ENCODE peak calls at places on chromosomes 16 and 17, in nine cellular contexts. K, W, X, A, M, Y, J, B and R are unnamed samples.

GRCh38 chr16:72921620-72922019 is 126.3 kb downstream of the ZFHX3 start:
- DNase-seq in K (peak), W (peak), X (no peak), A (peak), M (peak), Y (no peak), J (peak), B (peak), R (peak)

GRCh38 chr16:17887963-17888362 is 417.2 kb upstream of the XYLT1 start:
- DNase-seq in K (no peak), W (no peak), X (no peak), A (no peak), M (no peak), Y (no peak), J (no peak), B (no peak), R (no peak)

GRCh38 chr16:48091077-48091476 is 64.7 kb downstream of the ABCC12 start:
- DNase-seq in K (no peak), W (no peak), X (no peak), A (no peak), M (no peak), Y (no peak), J (no peak), B (no peak), R (no peak)

GRCh38 chr17:35222452-35222851 is 20.4 kb upstream of the SLFN5 start:
- DNase-seq in K (no peak), W (no peak), X (no peak), A (no peak), M (no peak), Y (no peak), J (no peak), B (no peak), R (no peak)

GRCh38 chr16:67613808-67614207 is 31.1 kb upstream of the CARMIL2 start:
- DNase-seq in K (no peak), W (no peak), X (no peak), A (no peak), M (peak), Y (no peak), J (no peak), B (no peak), R (no peak)

GRCh38 chr16:81558444-81559175 is 114.0 kb downstream of the CMIP start:
- DNase-seq in K (no peak), W (no peak), X (no peak), A (no peak), M (peak), Y (no peak), J (no peak), B (peak), R (peak)

GRCh38 chr17:28497931-28498330 is 8.2 kb upstream of the FOXN1 start:
- DNase-seq in K (no peak), W (no peak), X (no peak), A (no peak), M (no peak), Y (no peak), J (no peak), B (no peak), R (no peak)

GRCh38 chr16:88368036-88368435 is 14.7 kb upstream of the ZNF469 start:
- DNase-seq in K (no peak), W (peak), X (no peak), A (no peak), M (no peak), Y (no peak), J (no peak), B (no peak), R (no peak)

GRCh38 chr16:65657051-65657450 is 535.2 kb upstream of the CDH11 start:
- DNase-seq in K (no peak), W (no peak), X (no peak), A (no peak), M (no peak), Y (no peak), J (no peak), B (no peak), R (no peak)

GRCh38 chr16:8717469-8717868 is 43.1 kb downstream of the ABAT start:
- DNase-seq in K (no peak), W (no peak), X (no peak), A (no peak), M (no peak), Y (no peak), J (no peak), B (no peak), R (no peak)

GRCh38 chr17:11986179-11986938 is 10.9 kb downstream of the ZNF18 start:
- DNase-seq in K (no peak), W (peak), X (no peak), A (no peak), M (no peak), Y (no peak), J (peak), B (no peak), R (peak)

GRCh38 chr16:70706948-70707465 is 21.2 kb upstream of the MTSS2 start:
- DNase-seq in K (no peak), W (no peak), X (peak), A (no peak), M (no peak), Y (no peak), J (peak), B (no peak), R (no peak)

GRCh38 chr16:66620419-66620775 is 15.9 kb downstream of the CMTM3 start:
- DNase-seq in K (no peak), W (no peak), X (no peak), A (no peak), M (no peak), Y (no peak), J (no peak), B (no peak), R (no peak)

GRCh38 chr16:56936950-56937349 is 5.0 kb downstream of the HERPUD1 start:
- DNase-seq in K (no peak), W (no peak), X (no peak), A (no peak), M (no peak), Y (no peak), J (no peak), B (no peak), R (no peak)

GRCh38 chr16:90046122-90046970 is 27.1 kb upstream of the DBNDD1 start:
- DNase-seq in K (no peak), W (no peak), X (no peak), A (peak), M (peak), Y (no peak), J (no peak), B (no peak), R (no peak)

GRCh38 chr17:5123343-5124124 is 7.7 kb downstream of the USP6 start:
- DNase-seq in K (no peak), W (no peak), X (no peak), A (peak), M (no peak), Y (no peak), J (no peak), B (no peak), R (no peak)

GRCh38 chr17:7281953-7282751 is 634 bp downstream of the SLC2A4 start:
- DNase-seq in K (no peak), W (peak), X (no peak), A (peak), M (no peak), Y (no peak), J (no peak), B (no peak), R (peak)

GRCh38 chr17:72240333-72240732 is 119.5 kb downstream of the SOX9 start:
- DNase-seq in K (no peak), W (no peak), X (no peak), A (no peak), M (no peak), Y (no peak), J (no peak), B (no peak), R (no peak)

GRCh38 chr17:73401911-73402310 is 90.1 kb upstream of the CDC42EP4 start:
- DNase-seq in K (no peak), W (peak), X (no peak), A (peak), M (no peak), Y (no peak), J (no peak), B (peak), R (peak)

GRCh38 chr16:80875616-80876015 is 71.2 kb upstream of the CDYL2 start:
- DNase-seq in K (no peak), W (no peak), X (no peak), A (no peak), M (no peak), Y (no peak), J (no peak), B (no peak), R (no peak)

GRCh38 chr16:24091125-24091524 is 165.0 kb upstream of the CACNG3 start:
- DNase-seq in K (no peak), W (no peak), X (no peak), A (no peak), M (no peak), Y (no peak), J (no peak), B (no peak), R (no peak)

GRCh38 chr17:65041518-65041917 is 15.0 kb downstream of the GNA13 start:
- DNase-seq in K (no peak), W (no peak), X (no peak), A (no peak), M (no peak), Y (no peak), J (no peak), B (no peak), R (no peak)

GRCh38 chr17:61338000-61338864 is 61.4 kb upstream of the TBX2 start:
- DNase-seq in K (no peak), W (no peak), X (peak), A (no peak), M (no peak), Y (no peak), J (peak), B (no peak), R (peak)

GRCh38 chr16:69260506-69260905 is 50.6 kb upstream of the VPS4A start:
- DNase-seq in K (no peak), W (no peak), X (no peak), A (no peak), M (no peak), Y (no peak), J (no peak), B (no peak), R (no peak)

GRCh38 chr17:67672592-67672991 is 45.1 kb upstream of the NOL11 start:
- DNase-seq in K (no peak), W (no peak), X (no peak), A (no peak), M (peak), Y (no peak), J (no peak), B (peak), R (no peak)

GRCh38 chr16:60031751-60032150 is 1297.6 kb upstream of the GOT2 start:
- DNase-seq in K (no peak), W (no peak), X (no peak), A (no peak), M (no peak), Y (no peak), J (no peak), B (no peak), R (no peak)

GRCh38 chr17:9943343-9943742 is 38.3 kb upstream of the RCVRN start:
- DNase-seq in K (no peak), W (no peak), X (no peak), A (no peak), M (no peak), Y (no peak), J (no peak), B (no peak), R (no peak)

GRCh38 chr16:72689851-72690250 is 358.1 kb downstream of the ZFHX3 start:
- DNase-seq in K (no peak), W (no peak), X (no peak), A (no peak), M (no peak), Y (no peak), J (no peak), B (no peak), R (no peak)

GRCh38 chr16:22373662-22374310 is 633 bp downstream of the CDR2 start:
- DNase-seq in K (no peak), W (peak), X (no peak), A (peak), M (peak), Y (peak), J (peak), B (peak), R (peak)

GRCh38 chr17:16352303-16352837 is 899 bp downstream of the CENPV start:
- DNase-seq in K (no peak), W (peak), X (no peak), A (peak), M (peak), Y (peak), J (peak), B (peak), R (peak)

GRCh38 chr16:27366687-27367462 is 35.1 kb upstream of the IL21R start:
- DNase-seq in K (no peak), W (no peak), X (no peak), A (no peak), M (no peak), Y (no peak), J (no peak), B (no peak), R (no peak)

GRCh38 chr16:88478889-88479794 is 26.1 kb downstream of the ZFPM1 start:
- DNase-seq in K (no peak), W (no peak), X (no peak), A (no peak), M (no peak), Y (no peak), J (no peak), B (no peak), R (peak)

GRCh38 chr17:81553616-81554181 is 1.5 kb upstream of the FAAP100 start:
- DNase-seq in K (no peak), W (no peak), X (peak), A (peak), M (peak), Y (no peak), J (peak), B (peak), R (peak)

GRCh38 chr17:36674278-36674650 is 72.9 kb downstream of the MRM1 start:
- DNase-seq in K (no peak), W (no peak), X (no peak), A (no peak), M (peak), Y (peak), J (no peak), B (no peak), R (no peak)

GRCh38 chr16:3472878-3473595 is 22.3 kb downstream of the C16orf90 start:
- DNase-seq in K (no peak), W (no peak), X (no peak), A (no peak), M (no peak), Y (no peak), J (peak), B (no peak), R (no peak)

GRCh38 chr16:2467301-2468141 is 3.6 kb upstream of the NTN3 start:
- DNase-seq in K (peak), W (peak), X (peak), A (peak), M (peak), Y (no peak), J (peak), B (peak), R (peak)

GRCh38 chr17:16521070-16521727 is 29.2 kb upstream of the LRRC75A start:
- DNase-seq in K (peak), W (peak), X (peak), A (peak), M (peak), Y (peak), J (peak), B (peak), R (peak)